ENCODE peak calls at places on chromosome 9, in four cellular contexts. D, Y, S and X are unnamed samples.

GRCh38 chr9:137445930-137446431 is 4.8 kb upstream of the ENTPD8 start:
- DNase-seq in D (no peak), Y (no peak), S (no peak), X (peak)

GRCh38 chr9:13279284-13280162 is at the start of gene MPDZ:
- DNase-seq in D (no peak), Y (peak), S (peak), X (peak)

GRCh38 chr9:124764774-124765438 is 6.2 kb downstream of the NR6A1 start:
- DNase-seq in D (no peak), Y (no peak), S (peak), X (peak)

GRCh38 chr9:108854641-108855528 is 901 bp downstream of the ACTL7B start:
- DNase-seq in D (no peak), Y (no peak), S (no peak), X (no peak)

GRCh38 chr9:135702002-135702721 is at the start of gene KCNT1:
- DNase-seq in D (peak), Y (peak), S (peak), X (peak)

GRCh38 chr9:9774471-9774870 is 838.3 kb downstream of the PTPRD start:
- DNase-seq in D (no peak), Y (no peak), S (no peak), X (no peak)

GRCh38 chr9:113184509-113184908 is 33.7 kb downstream of the SLC31A2 start:
- DNase-seq in D (no peak), Y (peak), S (peak), X (no peak)

GRCh38 chr9:72926506-72926905 is 26.3 kb downstream of the ALDH1A1 start:
- DNase-seq in D (no peak), Y (no peak), S (no peak), X (no peak)

GRCh38 chr9:86126998-86127972 is 27.9 kb upstream of the GOLM1 start:
- DNase-seq in D (peak), Y (peak), S (peak), X (peak)

GRCh38 chr9:120080781-120081180 is 499.2 kb downstream of the CDK5RAP2 start:
- DNase-seq in D (no peak), Y (no peak), S (no peak), X (no peak)

GRCh38 chr9:137067860-137068538 is 2.4 kb downstream of the SAPCD2 start:
- DNase-seq in D (peak), Y (peak), S (peak), X (peak)

GRCh38 chr9:136694163-136694864 is 7.1 kb upstream of the AGPAT2 start:
- DNase-seq in D (peak), Y (peak), S (peak), X (peak)

GRCh38 chr9:250039-250438 is 35.4 kb downstream of the DOCK8 start:
- DNase-seq in D (no peak), Y (no peak), S (peak), X (no peak)

GRCh38 chr9:70995511-70995910 is 125.9 kb downstream of the TRPM3 start:
- DNase-seq in D (no peak), Y (no peak), S (peak), X (no peak)

GRCh38 chr9:82535432-82535998 is 527.4 kb downstream of the RASEF start:
- DNase-seq in D (no peak), Y (no peak), S (no peak), X (no peak)

GRCh38 chr9:5953743-5954707 is 61.4 kb downstream of the RANBP6 start:
- DNase-seq in D (no peak), Y (peak), S (no peak), X (no peak)

GRCh38 chr9:117134826-117135411 is 279.9 kb downstream of the ASTN2 start:
- DNase-seq in D (no peak), Y (no peak), S (no peak), X (no peak)

GRCh38 chr9:109863961-109864360 is 84.0 kb downstream of the PALM2AKAP2 start:
- DNase-seq in D (no peak), Y (no peak), S (no peak), X (no peak)

GRCh38 chr9:113602126-113603119 is 138.9 kb downstream of the RGS3 start:
- DNase-seq in D (peak), Y (peak), S (peak), X (peak)

GRCh38 chr9:133225171-133226011 is 16.3 kb upstream of the OBP2B start:
- DNase-seq in D (no peak), Y (no peak), S (no peak), X (no peak)

GRCh38 chr9:751137-752051 is 90.1 kb upstream of the DMRT1 start:
- DNase-seq in D (no peak), Y (peak), S (peak), X (peak)

GRCh38 chr9:2241461-2241874 is 226.3 kb downstream of the SMARCA2 start:
- DNase-seq in D (no peak), Y (peak), S (peak), X (no peak)

GRCh38 chr9:135249711-135250110 is 162.2 kb downstream of the OLFM1 start:
- DNase-seq in D (no peak), Y (no peak), S (no peak), X (no peak)

GRCh38 chr9:122051401-122052346 is 41.4 kb downstream of the TTLL11 start:
- DNase-seq in D (no peak), Y (peak), S (peak), X (peak)

GRCh38 chr9:120914953-120915352 is 11.6 kb downstream of the TRAF1 start:
- DNase-seq in D (no peak), Y (peak), S (no peak), X (no peak)

GRCh38 chr9:116566677-116567488 is 120.2 kb upstream of the TRIM32 start:
- DNase-seq in D (peak), Y (peak), S (peak), X (peak)

GRCh38 chr9:134377143-134377484 is 50.9 kb downstream of the RXRA start:
- DNase-seq in D (no peak), Y (no peak), S (no peak), X (no peak)

GRCh38 chr9:76562511-76562911 is 103.5 kb downstream of the GCNT1 start:
- DNase-seq in D (no peak), Y (peak), S (peak), X (peak)

GRCh38 chr9:112047538-112048066 is 127.5 kb downstream of the SUSD1 start:
- DNase-seq in D (no peak), Y (no peak), S (no peak), X (no peak)

GRCh38 chr9:87422999-87423398 is 74.7 kb upstream of the DAPK1 start:
- DNase-seq in D (no peak), Y (no peak), S (no peak), X (peak)
- TF ChIP-seq CTCF in D (no peak), Y (no peak), S (no peak), X (no peak)

GRCh38 chr9:68708089-68708488 is 3.0 kb downstream of the PIP5K1B start:
- DNase-seq in D (no peak), Y (no peak), S (no peak), X (no peak)
- H3K4me3 ChIP-seq in D (no peak), Y (no peak), S (no peak), X (no peak)

GRCh38 chr9:37034938-37035471 is 937 bp upstream of the PAX5 start:
- DNase-seq in D (no peak), Y (no peak), S (no peak), X (no peak)
- TF ChIP-seq CTCF in D (no peak), Y (no peak), S (no peak), X (no peak)

DNA sequence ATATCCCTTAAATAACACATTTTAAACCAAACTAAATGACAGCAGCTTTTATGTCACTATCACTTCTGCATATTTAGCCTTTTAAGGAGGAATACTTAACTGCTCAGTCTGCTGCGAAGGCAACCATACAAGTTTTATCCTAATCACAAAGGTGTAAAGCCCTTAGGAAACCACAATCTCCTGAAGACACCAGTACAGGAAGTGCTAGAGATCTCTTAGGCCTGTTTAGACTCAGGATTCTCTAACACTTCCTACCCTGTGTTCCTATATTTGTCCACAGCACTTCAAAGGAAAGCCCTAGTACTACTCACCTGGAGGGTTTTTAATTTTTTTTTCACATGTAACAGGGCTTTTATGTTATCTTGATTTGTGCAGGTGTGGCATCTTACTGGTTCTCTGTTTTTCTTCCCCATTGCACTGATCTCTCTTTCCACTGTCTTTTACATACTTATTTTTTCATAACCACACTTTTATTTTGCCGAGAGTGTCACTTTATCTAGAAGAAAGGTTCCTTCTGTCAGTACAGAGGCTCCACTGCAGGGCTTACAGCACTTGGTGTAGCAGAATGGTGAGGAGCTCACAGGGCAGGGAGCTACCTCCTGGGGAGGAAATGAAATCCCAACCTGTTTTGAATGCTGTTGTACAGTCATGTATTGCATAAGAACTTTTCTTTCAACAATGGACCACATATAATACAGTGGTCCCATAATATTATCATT is 1060.6 kb upstream of the ACO1 start:
- DNase-seq in D (no peak), Y (no peak), S (no peak), X (no peak)
- H3K4me3 ChIP-seq in D (no peak), Y (no peak), S (no peak), X (no peak)

GRCh38 chr9:99025616-99026270 is 79.2 kb upstream of the TGFBR1 start:
- DNase-seq in D (no peak), Y (no peak), S (no peak), X (no peak)
- TF ChIP-seq CTCF in D (no peak), Y (no peak), S (no peak), X (no peak)

GRCh38 chr9:129889936-129890717 is 54.9 kb downstream of the USP20 start:
- DNase-seq in D (peak), Y (no peak), S (no peak), X (no peak)
- H3K4me3 ChIP-seq in D (peak), Y (no peak), S (no peak), X (no peak)

GRCh38 chr9:21141427-21141882 is at the start of gene IFNW1:
- DNase-seq in D (no peak), Y (no peak), S (no peak), X (no peak)

GRCh38 chr9:21137020-21137419 is 4.6 kb downstream of the IFNW1 start:
- DNase-seq in D (no peak), Y (no peak), S (no peak), X (no peak)

GRCh38 chr9:21135736-21136135 is 5.9 kb downstream of the IFNW1 start:
- DNase-seq in D (no peak), Y (no peak), S (no peak), X (no peak)
- TF ChIP-seq CTCF in D (no peak), Y (no peak), S (no peak), X (no peak)

GRCh38 chr9:91421987-91422765 is 1.5 kb downstream of the NFIL3 start:
- DNase-seq in D (no peak), Y (peak), S (peak), X (peak)

GRCh38 chr9:91421022-91421765 is 2.4 kb downstream of the NFIL3 start:
- DNase-seq in D (no peak), Y (peak), S (peak), X (peak)

GRCh38 chr9:91422832-91423711 is 560 bp downstream of the NFIL3 start:
- DNase-seq in D (peak), Y (peak), S (peak), X (peak)

GRCh38 chr9:91419222-91420191 is 4.1 kb downstream of the NFIL3 start:
- DNase-seq in D (peak), Y (peak), S (peak), X (peak)

DNA sequence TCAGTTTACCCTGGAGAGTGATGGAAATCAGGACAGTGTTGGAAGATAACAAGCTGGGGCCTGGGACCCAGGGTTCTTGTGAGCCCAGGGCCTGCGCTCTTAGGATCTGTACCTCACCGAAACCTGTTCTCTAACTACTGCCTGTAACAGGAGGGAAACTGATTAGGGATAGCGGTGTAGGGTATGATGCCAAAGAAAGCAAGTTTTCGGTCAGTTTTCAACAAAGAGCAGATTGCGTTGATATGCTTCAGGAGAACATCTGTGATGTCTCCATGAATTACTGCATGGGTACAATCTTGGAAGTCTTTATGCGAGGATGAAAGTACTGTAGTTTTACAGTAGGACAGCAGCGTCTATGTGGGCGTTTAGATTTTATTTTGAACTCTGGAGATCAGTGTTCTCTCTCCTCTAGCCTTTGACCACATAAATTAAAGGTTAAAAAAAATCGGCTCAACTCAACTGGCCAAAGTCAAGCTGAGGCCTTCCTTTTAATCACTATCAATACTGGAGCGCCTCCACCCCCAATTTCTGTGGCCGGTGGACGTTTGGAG is 3.1 kb downstream of the NFIL3 start:
- DNase-seq in D (no peak), Y (peak), S (peak), X (peak)
- H3K4me3 ChIP-seq in D (peak), Y (peak), S (peak), X (peak)

DNA sequence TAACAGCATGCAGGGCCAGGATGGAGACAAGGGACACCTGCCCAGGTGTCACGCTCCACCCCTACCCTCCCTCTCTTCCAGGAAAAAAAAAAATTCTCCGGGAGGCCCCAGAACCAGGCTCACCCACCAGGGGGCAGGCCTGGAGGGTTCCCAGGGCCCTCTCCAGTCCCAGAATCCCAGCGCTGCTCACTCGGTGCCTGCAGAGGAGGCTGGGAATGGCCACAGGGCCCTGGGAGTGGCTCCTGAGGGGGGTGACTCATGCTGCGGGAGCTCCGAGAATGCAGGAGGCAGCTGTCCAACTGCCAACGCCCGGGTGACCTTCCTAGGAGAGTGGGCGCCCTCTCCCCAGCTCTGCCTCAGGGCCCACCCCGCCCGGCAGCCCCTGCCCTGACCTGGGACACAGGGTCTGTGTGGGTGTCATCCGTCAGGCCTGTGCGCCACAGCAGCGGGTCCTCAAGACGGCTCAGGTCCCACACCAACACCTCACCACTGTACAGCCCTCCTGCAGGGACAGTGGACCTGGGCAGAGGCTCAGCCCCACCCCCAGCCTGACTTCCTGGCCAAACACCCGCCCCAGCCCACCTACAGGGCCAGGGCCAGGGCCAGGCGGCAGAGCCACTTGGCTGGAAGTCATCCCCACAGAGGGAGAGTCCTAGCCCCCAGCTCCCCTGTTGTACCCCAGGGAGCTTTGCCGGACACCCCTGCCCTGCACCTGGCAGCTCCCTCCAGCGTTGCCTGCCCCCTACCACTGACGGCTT is 21.2 kb downstream of the DYNC2I2 start:
- DNase-seq in D (peak), Y (peak), S (peak), X (peak)
- TF ChIP-seq CTCF in D (peak), Y (peak), S (peak), X (peak)